ENCODE peak calls at places on chromosomes 5 and 9, in seven cellular contexts. B, D, H, A, I, X and Z are unnamed samples.

GRCh38 chr5:178453224-178453623 is 137.0 kb downstream of the COL23A1 start:
- DNase-seq in I (no peak), B (no peak), H (no peak), D (peak), A (no peak), X (no peak), Z (no peak)

GRCh38 chr5:73654861-73655318 is 28.9 kb downstream of the ARHGEF28 start:
- DNase-seq in D (no peak), I (no peak), A (no peak), X (no peak), H (no peak), B (no peak), Z (no peak)

GRCh38 chr9:113715086-113715485 is 161.0 kb upstream of the ZNF618 start:
- DNase-seq in A (peak), B (no peak), D (no peak), I (no peak), X (no peak), H (no peak), Z (peak)

GRCh38 chr9:122389195-122389594 is 18.4 kb downstream of the PTGS1 start:
- DNase-seq in A (no peak), I (no peak), X (no peak), D (no peak), B (no peak), H (no peak), Z (no peak)

GRCh38 chr5:127001621-127002296 is 28.6 kb downstream of the MARCHF3 start:
- DNase-seq in A (no peak), X (peak), I (no peak), H (no peak), D (no peak), B (no peak), Z (peak)

GRCh38 chr5:145978672-145979071 is 42.3 kb downstream of the SH3RF2 start:
- DNase-seq in H (peak), B (no peak), I (peak), X (no peak), A (peak), D (no peak), Z (no peak)

GRCh38 chr9:13721481-13722235 is 442.2 kb upstream of the MPDZ start:
- DNase-seq in H (no peak), X (peak), A (no peak), I (no peak), D (no peak), B (no peak), Z (peak)

GRCh38 chr5:151958111-151958510 is 33.5 kb upstream of the GLRA1 start:
- DNase-seq in I (no peak), A (no peak), D (no peak), X (no peak), B (no peak), H (no peak), Z (no peak)

GRCh38 chr9:77922587-77922986 is 109.0 kb downstream of the GNAQ start:
- DNase-seq in H (no peak), X (peak), D (peak), B (no peak), A (no peak), I (no peak), Z (no peak)

GRCh38 chr9:68447611-68448010 is 91.2 kb downstream of the PGM5 start:
- DNase-seq in A (no peak), B (no peak), X (no peak), H (no peak), I (no peak), D (no peak), Z (no peak)

GRCh38 chr9:68443560-68443959 is 87.1 kb downstream of the PGM5 start:
- DNase-seq in I (no peak), H (no peak), A (no peak), B (no peak), D (no peak), X (no peak), Z (no peak)

GRCh38 chr9:68446836-68447235 is 90.4 kb downstream of the PGM5 start:
- DNase-seq in X (no peak), H (peak), D (no peak), B (no peak), A (peak), I (no peak), Z (no peak)
- TF ChIP-seq CTCF in X (no peak), H (no peak), D (no peak), B (no peak), A (no peak), I (no peak), Z (no peak)

DNA sequence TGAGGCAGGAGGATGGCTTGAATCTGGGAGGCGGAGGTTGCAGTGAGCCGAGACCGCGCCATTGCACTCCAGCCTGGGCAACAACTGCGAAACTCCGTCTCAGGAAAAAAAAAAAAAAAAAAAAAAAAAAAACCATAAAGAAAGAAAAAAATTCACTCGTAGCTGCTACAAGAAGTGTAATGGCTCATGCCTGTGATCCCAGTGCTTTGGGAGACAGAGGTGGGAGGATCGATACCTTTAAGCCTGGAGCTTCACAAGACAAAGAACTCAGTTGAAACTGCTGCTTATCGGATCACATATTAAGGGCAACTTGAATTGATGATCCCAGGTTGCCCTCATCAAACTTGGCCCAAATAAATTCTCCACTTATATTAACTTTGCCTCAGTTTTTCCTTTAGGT is 1.0 kb upstream of the ZCCHC7 start:
- DNase-seq in D (peak), B (no peak), H (no peak), A (no peak), I (no peak), X (no peak), Z (no peak)
- H3K4me3 ChIP-seq in D (peak), B (peak), H (no peak), A (no peak), I (no peak), X (no peak), Z (no peak)

DNA sequence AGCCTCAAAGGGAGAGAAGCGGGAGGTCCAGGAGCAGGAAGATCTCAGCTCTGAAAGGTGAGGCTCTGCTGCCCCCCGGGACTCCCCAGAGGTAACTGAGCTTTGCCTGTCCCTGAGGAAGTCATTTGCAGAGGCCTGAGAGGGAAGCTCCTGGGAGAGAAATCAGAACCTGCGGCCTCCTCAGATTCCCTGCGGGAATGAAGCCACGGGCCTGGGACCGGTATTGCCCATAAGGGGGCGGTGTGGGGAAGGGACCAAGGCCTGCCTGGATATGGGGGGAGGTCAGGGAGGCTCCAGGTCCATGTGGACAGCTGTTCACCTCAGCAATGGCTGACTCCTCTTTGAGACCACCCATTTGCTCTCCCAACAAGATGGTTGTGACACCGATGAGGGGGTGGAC is 1.3 kb downstream of the SPATA31E1 start:
- DNase-seq in I (no peak), B (no peak), D (peak), A (peak), X (no peak), H (no peak), Z (no peak)
- TF ChIP-seq CTCF in I (no peak), B (peak), D (peak), A (peak), X (no peak), H (no peak), Z (no peak)

DNA sequence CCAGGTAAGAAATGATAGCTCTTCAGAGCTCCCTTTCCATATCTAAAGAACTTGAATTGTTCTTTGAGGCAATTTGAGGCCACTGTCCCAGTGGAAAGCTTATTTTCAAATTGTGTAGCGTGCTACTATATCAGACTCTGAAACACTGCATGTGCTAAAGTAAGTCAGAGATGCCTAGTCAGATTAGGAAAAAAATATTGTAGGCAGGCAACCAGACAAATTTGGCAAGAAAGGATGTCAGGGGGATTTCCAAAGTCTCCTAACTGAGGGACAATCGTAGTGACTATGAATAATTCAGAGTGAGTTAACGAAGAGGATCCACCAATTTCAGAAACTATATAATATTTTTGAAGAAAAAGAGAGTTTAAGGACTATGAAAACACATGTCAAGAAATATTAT is 273.7 kb upstream of the PTGER4 start:
- DNase-seq in I (no peak), X (no peak), B (no peak), A (no peak), H (no peak), D (no peak), Z (no peak)
- H3K4me3 ChIP-seq in I (no peak), X (no peak), B (no peak), A (no peak), H (no peak), D (no peak), Z (no peak)

DNA sequence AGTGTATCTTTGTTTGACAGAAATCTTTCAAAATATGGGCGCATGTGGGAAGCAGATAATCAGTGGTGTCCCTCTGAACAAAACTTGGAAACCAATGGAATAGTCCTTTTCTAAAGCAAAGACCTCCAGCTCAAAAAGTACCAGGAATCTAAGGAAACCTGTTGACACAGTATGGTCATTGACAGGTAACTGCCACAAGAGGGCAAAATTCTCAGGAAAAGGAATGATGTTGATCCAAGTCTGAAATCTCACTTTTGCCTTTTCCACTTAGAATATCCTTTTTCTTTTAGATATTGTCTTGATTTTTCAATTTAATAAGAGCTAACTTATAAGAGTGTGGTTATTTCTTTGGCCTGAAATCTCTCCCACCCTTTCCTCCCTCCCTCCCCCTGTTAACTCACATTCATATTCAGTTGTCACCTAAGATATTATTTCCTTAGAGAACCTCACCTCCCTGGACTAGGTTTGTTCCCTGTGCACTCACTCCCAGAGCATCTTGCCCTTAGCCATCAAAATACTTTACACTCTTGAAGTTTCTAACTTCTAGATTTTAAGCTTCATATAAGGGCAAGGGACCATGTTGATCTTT is 59.0 kb upstream of the BARX1 start:
- DNase-seq in I (no peak), B (no peak), H (no peak), X (peak), D (peak), A (no peak), Z (no peak)
- TF ChIP-seq CTCF in I (peak), B (peak), H (peak), X (peak), D (peak), A (peak), Z (peak)

DNA sequence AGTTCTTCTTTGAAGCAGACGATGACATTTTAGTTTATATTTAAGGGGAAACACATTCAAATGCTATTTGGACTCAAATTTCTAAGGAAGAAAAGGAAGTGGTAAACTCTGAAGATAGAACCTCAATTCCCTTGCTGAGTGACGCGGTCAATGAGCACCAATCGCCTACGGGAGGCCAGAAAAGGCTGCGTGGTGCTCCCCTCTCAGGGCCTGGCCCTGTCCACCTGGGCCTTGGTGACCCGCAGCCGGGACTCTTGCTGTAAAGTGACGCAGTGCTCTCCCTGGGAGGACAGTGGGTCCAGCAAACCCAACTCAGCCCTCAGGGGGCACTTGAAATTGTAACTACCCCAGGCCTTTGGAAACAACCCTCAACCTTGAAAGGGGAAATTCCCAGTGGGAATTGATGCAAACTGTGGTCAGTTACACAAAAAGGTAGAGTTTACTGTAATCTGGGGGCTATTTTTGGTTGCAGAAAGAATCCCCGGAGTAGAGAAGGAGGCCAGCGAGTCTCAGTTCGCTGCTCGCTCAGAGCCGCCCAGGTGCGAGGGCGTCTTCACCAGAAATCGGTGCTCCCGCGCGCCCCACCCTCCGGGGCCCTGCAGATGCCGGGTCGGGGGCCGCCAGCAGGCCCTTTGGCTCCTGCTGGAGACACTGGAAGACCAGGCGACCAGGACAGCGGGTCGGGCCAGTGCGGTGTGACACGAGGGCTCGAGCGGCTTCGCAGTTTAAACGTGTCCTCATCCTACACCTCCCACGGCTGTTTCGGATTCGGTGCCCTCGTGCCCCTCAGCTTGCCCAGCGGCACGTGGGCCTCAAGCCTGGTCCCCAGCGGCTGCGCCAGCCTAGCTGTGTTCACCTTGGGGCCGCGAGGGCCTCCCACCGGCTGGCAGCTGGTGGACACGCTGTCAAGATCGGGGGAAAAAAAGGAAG is 1.4 kb upstream of the ANKRD33B start:
- DNase-seq in D (no peak), H (no peak), X (no peak), A (no peak), B (no peak), I (no peak), Z (no peak)
- H3K4me3 ChIP-seq in D (no peak), H (no peak), X (no peak), A (no peak), B (peak), I (peak), Z (peak)

DNA sequence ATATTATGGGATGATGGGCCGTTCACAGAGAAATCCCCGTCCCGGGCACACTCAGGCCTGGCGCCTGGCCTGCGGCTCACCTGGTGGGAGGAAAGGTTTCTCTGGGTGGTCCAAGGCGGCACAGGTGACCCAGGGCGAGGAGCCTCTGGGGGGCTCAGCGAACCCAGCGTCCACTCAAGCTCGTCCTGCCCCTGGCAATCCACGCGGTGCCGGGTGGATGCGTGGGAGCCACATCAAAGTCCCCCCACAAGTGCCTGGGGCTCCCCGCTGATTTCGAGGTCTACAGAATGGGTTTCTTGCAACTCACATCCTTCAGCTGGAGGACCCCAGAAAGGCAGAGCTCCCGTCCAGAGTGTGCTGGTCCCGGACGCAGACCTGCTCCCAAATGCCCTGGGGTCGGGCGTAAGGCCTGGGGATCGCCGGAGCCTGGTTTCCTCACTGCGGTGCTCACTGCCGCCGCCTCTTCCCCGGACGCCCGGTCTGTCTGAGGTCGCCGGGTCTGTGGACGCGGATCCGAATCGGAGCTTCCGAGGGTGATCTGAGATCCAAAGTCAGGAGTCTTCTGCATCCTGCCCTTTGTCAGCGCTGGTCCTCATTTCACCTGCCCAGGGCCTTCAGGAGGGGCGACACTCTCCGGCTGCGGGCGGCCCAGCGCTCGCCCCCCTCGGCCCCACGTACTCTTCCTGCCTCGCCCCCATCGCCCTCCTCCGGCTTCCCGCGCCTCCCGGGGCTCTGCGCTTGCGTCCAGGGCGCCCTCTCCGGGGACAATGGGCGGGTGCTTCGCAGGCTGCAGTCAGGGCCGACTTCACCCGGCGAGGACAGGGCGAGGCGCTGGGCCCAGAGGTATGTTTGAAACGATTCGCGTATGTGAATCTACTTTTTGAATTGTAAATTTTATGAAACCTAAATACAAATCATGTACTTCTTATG is 20.0 kb upstream of the RUFY1 start:
- DNase-seq in D (peak), X (peak), I (peak), H (peak), A (peak), B (peak), Z (no peak)
- TF ChIP-seq CTCF in D (peak), X (no peak), I (no peak), H (no peak), A (no peak), B (peak), Z (peak)

GRCh38 chr5:142726188-142726731 is 40.4 kb upstream of the FGF1 start:
- DNase-seq in B (no peak), D (no peak), I (no peak), X (peak), A (no peak), H (no peak), Z (peak)
- H3K4me3 ChIP-seq in B (no peak), D (no peak), I (no peak), X (no peak), A (no peak), H (no peak), Z (no peak)

GRCh38 chr5:54836959-54837534 is 148.3 kb downstream of the ESM1 start:
- DNase-seq in A (no peak), B (no peak), D (no peak), H (no peak), I (no peak), X (peak), Z (no peak)
- TF ChIP-seq CTCF in A (no peak), B (no peak), D (no peak), H (no peak), I (no peak), X (no peak), Z (no peak)

GRCh38 chr9:26888271-26888670 is 4.3 kb downstream of the CAAP1 start:
- DNase-seq in X (no peak), A (no peak), B (no peak), H (no peak), D (no peak), I (no peak), Z (no peak)
- H3K4me3 ChIP-seq in X (no peak), A (no peak), B (no peak), H (no peak), D (no peak), I (no peak), Z (no peak)